ENCODE peak calls at places on chromosomes 2 and 18, in ten cellular contexts. H is NCI-H69; P is epithelial cell of esophagus; G is NCI-H2171 treated with DMSO at 0.1 percent for 48 hours; I is neuronal stem cell; D is upper lobe of left lung; K is activated CD8-positive, alpha-beta T cell treated with anti-CD3 and anti-CD28 coated beads, Interleukin-2, amount 10 ng/mL, durations not matched to agents 7 days and 5 days; X is activated naive CD4-positive, alpha-beta T cell; L is NCI-H345; A is pons. B is an unnamed sample.

GRCh38 chr2:138276367-138276766 is 225.2 kb upstream of the SPOPL start:
- DNase-seq in H (peak), G (peak), A (no peak), K (no peak), D (no peak), L (no peak), P (peak), X (no peak), I (no peak), B (peak)

GRCh38 chr18:23943104-23943503 is 71.5 kb upstream of the TTC39C start:
- DNase-seq in D (peak), I (no peak), A (no peak), K (peak), X (no peak), L (no peak), P (no peak), G (no peak), H (no peak), B (no peak)

GRCh38 chr2:150644298-150645067 is 157.0 kb upstream of the RND3 start:
- DNase-seq in H (no peak), D (no peak), A (no peak), P (peak), K (no peak), X (no peak), L (no peak), G (no peak), I (no peak), B (no peak)

GRCh38 chr2:197179744-197180498 is 130.7 kb downstream of the ANKRD44 start:
- DNase-seq in I (no peak), L (no peak), K (no peak), A (no peak), G (no peak), D (no peak), H (no peak), P (no peak), X (no peak), B (no peak)

GRCh38 chr2:190786404-190787166 is 94.0 kb upstream of the GLS start:
- DNase-seq in H (peak), L (no peak), X (no peak), P (no peak), K (no peak), I (no peak), A (peak), D (peak), G (no peak), B (peak)

GRCh38 chr2:146652311-146652710 is 1192.5 kb upstream of the ACVR2A start:
- DNase-seq in P (no peak), H (no peak), X (no peak), K (no peak), L (no peak), I (no peak), A (no peak), D (no peak), G (no peak), B (peak)

GRCh38 chr2:146119586-146119985 is 1599.7 kb upstream of the ZEB2 start:
- DNase-seq in H (no peak), L (peak), K (no peak), D (no peak), I (no peak), G (no peak), X (no peak), A (no peak), P (peak), B (no peak)

GRCh38 chr2:128439231-128440086 is 120.8 kb upstream of the HS6ST1 start:
- DNase-seq in D (no peak), A (no peak), G (no peak), P (no peak), I (no peak), X (no peak), K (no peak), H (no peak), L (no peak), B (no peak)

GRCh38 chr18:46481048-46481846 is 175.8 kb downstream of the LOXHD1 start:
- DNase-seq in H (peak), X (peak), L (peak), K (peak), I (peak), P (peak), D (peak), A (peak), G (peak), B (peak)

GRCh38 chr18:50286391-50287027 is 983 bp downstream of the CXXC1 start:
- DNase-seq in K (peak), D (no peak), I (no peak), P (peak), H (peak), G (no peak), A (no peak), L (peak), X (no peak), B (peak)

GRCh38 chr2:222939208-222939846 is 78.5 kb downstream of the ACSL3 start:
- DNase-seq in H (peak), D (peak), A (peak), L (peak), I (peak), P (peak), G (peak), X (peak), K (peak), B (peak)

GRCh38 chr18:23238152-23238531 is 102.9 kb downstream of the CABLES1 start:
- DNase-seq in X (no peak), H (no peak), G (no peak), K (no peak), P (no peak), L (no peak), I (no peak), A (peak), D (peak), B (peak)

GRCh38 chr2:44753552-44754285 is 187.8 kb upstream of the SIX3 start:
- DNase-seq in G (no peak), I (no peak), D (no peak), X (no peak), P (no peak), L (no peak), K (peak), A (no peak), H (peak), B (peak)

GRCh38 chr2:196980498-196980897 is 54.0 kb upstream of the PGAP1 start:
- DNase-seq in X (no peak), L (no peak), K (no peak), H (peak), G (peak), P (no peak), A (no peak), I (no peak), D (no peak), B (no peak)

GRCh38 chr2:133780099-133780996 is 212.1 kb upstream of the NCKAP5 start:
- DNase-seq in K (peak), H (peak), L (peak), D (no peak), G (peak), I (peak), A (peak), X (no peak), P (peak), B (peak)

GRCh38 chr2:29242621-29243375 is 127.6 kb downstream of the CLIP4 start:
- DNase-seq in L (no peak), A (no peak), P (no peak), I (no peak), D (no peak), H (no peak), X (no peak), K (no peak), G (no peak), B (no peak)

GRCh38 chr2:173652731-173653426 is 298.2 kb downstream of the CDCA7 start:
- DNase-seq in P (peak), A (no peak), H (peak), G (no peak), K (no peak), L (peak), X (no peak), I (no peak), D (no peak), B (peak)

GRCh38 chr2:18814387-18814786 is 225.0 kb upstream of the NT5C1B start:
- DNase-seq in L (no peak), I (no peak), D (no peak), P (no peak), G (no peak), A (no peak), X (no peak), H (no peak), K (no peak), B (peak)

GRCh38 chr2:113963965-113964364 is 74.1 kb downstream of the ACTR3 start:
- DNase-seq in X (no peak), P (no peak), K (no peak), D (no peak), G (no peak), L (no peak), H (no peak), I (no peak), A (no peak), B (no peak)

GRCh38 chr2:41194235-41194634 is 742.3 kb upstream of the SLC8A1 start:
- DNase-seq in X (no peak), P (no peak), D (no peak), G (no peak), L (no peak), K (no peak), H (no peak), I (no peak), A (no peak), B (peak)

GRCh38 chr2:241947876-241948275 is 78.3 kb downstream of the RTP5 start:
- DNase-seq in P (no peak), X (no peak), D (no peak), H (no peak), K (no peak), I (no peak), A (no peak), L (no peak), G (no peak), B (no peak)

GRCh38 chr2:39437522-39438296 is 624 bp upstream of the MAP4K3 start:
- DNase-seq in K (peak), I (no peak), A (no peak), G (peak), H (peak), D (peak), P (peak), X (peak), L (peak), B (peak)

GRCh38 chr18:23810396-23810795 is 121.1 kb downstream of the LAMA3 start:
- DNase-seq in H (no peak), G (no peak), D (no peak), X (no peak), I (no peak), P (no peak), L (no peak), K (peak), A (no peak), B (no peak)

GRCh38 chr2:240448387-240449274 is 13.2 kb downstream of the GPC1 start:
- DNase-seq in K (no peak), A (no peak), L (no peak), P (no peak), D (no peak), G (no peak), H (peak), X (no peak), I (no peak), B (no peak)

GRCh38 chr2:218047532-218048230 is 21.4 kb upstream of the RUFY4 start:
- DNase-seq in D (no peak), L (no peak), H (no peak), I (no peak), X (no peak), P (no peak), G (no peak), K (no peak), A (peak), B (no peak)

GRCh38 chr2:129765326-129766158 is 213.9 kb upstream of the RAB6C start:
- DNase-seq in H (no peak), D (no peak), L (no peak), A (no peak), I (no peak), P (no peak), X (no peak), K (no peak), G (no peak), B (no peak)

GRCh38 chr2:102619414-102620319 is at the start of gene SLC9A2:
- DNase-seq in P (peak), X (no peak), G (no peak), H (peak), D (peak), A (no peak), K (no peak), I (peak), L (peak), B (no peak)

GRCh38 chr2:197383825-197384224 is 51.0 kb downstream of the SF3B1 start:
- DNase-seq in L (no peak), A (no peak), I (no peak), G (no peak), K (no peak), P (no peak), H (no peak), X (no peak), D (no peak), B (no peak)

GRCh38 chr2:191145769-191146471 is 4.9 kb downstream of the STAT4 start:
- DNase-seq in P (peak), H (no peak), A (no peak), L (no peak), D (no peak), K (no peak), X (no peak), G (no peak), I (no peak), B (no peak)

GRCh38 chr2:64442801-64443429 is 11.0 kb upstream of the LGALSL start:
- DNase-seq in I (no peak), P (no peak), X (no peak), G (no peak), D (no peak), L (no peak), A (no peak), H (no peak), K (no peak), B (no peak)

GRCh38 chr2:88601302-88601701 is 26.0 kb downstream of the EIF2AK3 start:
- DNase-seq in I (no peak), L (no peak), H (peak), P (no peak), G (peak), X (no peak), A (no peak), D (no peak), K (no peak), B (no peak)

GRCh38 chr2:218077464-218078216 is 8.6 kb downstream of the RUFY4 start:
- DNase-seq in K (no peak), A (no peak), H (no peak), G (no peak), X (no peak), D (no peak), I (no peak), L (no peak), P (no peak), B (no peak)

GRCh38 chr2:26640331-26640745 is 828 bp downstream of the CIB4 start:
- DNase-seq in H (peak), X (no peak), A (no peak), L (no peak), I (no peak), G (no peak), P (peak), D (peak), K (no peak), B (peak)

GRCh38 chr2:216633616-216634316 is 546 bp downstream of the IGFBP2 start:
- DNase-seq in H (peak), K (no peak), P (no peak), G (peak), A (no peak), D (no peak), L (peak), X (no peak), I (no peak), B (no peak)

GRCh38 chr18:10840768-10841167 is 308.6 kb downstream of the PIEZO2 start:
- DNase-seq in H (no peak), X (no peak), L (no peak), G (no peak), D (no peak), A (no peak), P (no peak), K (no peak), I (no peak), B (no peak)

GRCh38 chr2:233026211-233026813 is 6.2 kb upstream of the NEU2 start:
- DNase-seq in D (no peak), P (peak), G (no peak), K (no peak), H (no peak), A (no peak), L (no peak), X (no peak), I (no peak), B (peak)

GRCh38 chr2:195612515-195613495 is 44.2 kb upstream of the SLC39A10 start:
- DNase-seq in P (peak), L (no peak), D (peak), A (no peak), X (no peak), H (no peak), G (no peak), I (peak), K (no peak), B (peak)

GRCh38 chr18:31648966-31649429 is 35.4 kb downstream of the B4GALT6 start:
- DNase-seq in L (no peak), D (no peak), A (peak), H (peak), I (no peak), G (no peak), K (no peak), P (peak), X (no peak), B (peak)

GRCh38 chr2:113175101-113175628 is 1.4 kb downstream of the PSD4 start:
- DNase-seq in G (no peak), K (peak), A (no peak), H (no peak), I (no peak), D (no peak), P (no peak), X (peak), L (no peak), B (no peak)

B was measured in renal cortical epithelial cell.